ENCODE peak calls at places on chromosomes 5 and 9, in ten cellular contexts. Q is dermis blood vessel endothelial cell; K is hepatic stellate cell; V is lung; W is stimulated activated CD4-positive, alpha-beta T cell treated with anti-CD3 and anti-CD28 coated beads, Interleukin-2, amount 100 ng/mL, for 48 hours; D is naive B cell; T is activated CD4-positive, alpha-beta T cell treated with anti-CD3 and anti-CD28 coated beads, Interleukin-2, amount 50 U/mL, for 4 hours; E is IMR-90; J is C1 segment of cervical spinal cord; A is T-helper 22 cell. R is an unnamed sample.

GRCh38 chr9:134325096-134325812 is 1.0 kb upstream of the RXRA start:
- DNase-seq in K (peak), D (peak), T (peak), W (no peak), E (peak), V (peak), A (no peak), Q (peak), J (peak), R (no peak)

GRCh38 chr9:120694559-120694958 is 19.7 kb downstream of the MEGF9 start:
- DNase-seq in J (no peak), K (no peak), E (no peak), W (no peak), V (no peak), A (no peak), T (no peak), Q (no peak), D (no peak), R (no peak)

GRCh38 chr5:38541174-38541724 is 15.2 kb downstream of the LIFR start:
- DNase-seq in E (peak), D (no peak), Q (no peak), J (no peak), W (no peak), V (no peak), T (no peak), K (no peak), A (no peak), R (no peak)

GRCh38 chr5:106094836-106095235 is 1575.9 kb downstream of the EFNA5 start:
- DNase-seq in Q (no peak), V (no peak), K (no peak), J (no peak), E (peak), D (no peak), W (no peak), T (no peak), A (no peak), R (no peak)

GRCh38 chr9:73141282-73141681 is 10.4 kb upstream of the ANXA1 start:
- DNase-seq in J (no peak), A (no peak), T (no peak), W (no peak), K (no peak), D (no peak), Q (no peak), E (no peak), V (no peak), R (no peak)

GRCh38 chr5:171387970-171388815 is 544 bp downstream of the NPM1 start:
- DNase-seq in D (peak), V (peak), W (peak), K (peak), E (peak), A (peak), T (peak), Q (peak), J (peak), R (peak)

GRCh38 chr5:15929616-15930303 is 249.8 kb downstream of the MARCHF11 start:
- DNase-seq in A (no peak), W (no peak), T (no peak), D (no peak), V (no peak), E (peak), J (no peak), K (peak), Q (no peak), R (no peak)

GRCh38 chr9:123453904-123454321 is 97.9 kb downstream of the CRB2 start:
- DNase-seq in Q (no peak), V (no peak), K (no peak), W (no peak), J (peak), A (no peak), E (no peak), D (no peak), T (no peak), R (peak)

GRCh38 chr5:1931590-1932138 is 48.9 kb upstream of the IRX4 start:
- DNase-seq in A (no peak), W (no peak), D (no peak), K (no peak), T (no peak), J (no peak), Q (no peak), V (no peak), E (no peak), R (no peak)

GRCh38 chr5:54900906-54901725 is 84.3 kb downstream of the ESM1 start:
- DNase-seq in A (no peak), W (no peak), V (peak), D (no peak), J (no peak), T (no peak), K (peak), Q (no peak), E (peak), R (peak)

GRCh38 chr9:129464972-129465833 is 155.7 kb downstream of the C9orf50 start:
- DNase-seq in T (no peak), Q (no peak), A (no peak), W (no peak), D (no peak), K (peak), J (no peak), E (peak), V (no peak), R (no peak)

GRCh38 chr9:133356391-133357091 is at the start of the genes SURF1 and SURF2:
- DNase-seq in E (peak), W (peak), T (peak), V (peak), A (peak), J (peak), D (peak), K (peak), Q (peak), R (peak)

GRCh38 chr9:119873877-119874276 is 504.6 kb upstream of the BRINP1 start:
- DNase-seq in Q (no peak), A (no peak), W (no peak), D (no peak), J (no peak), V (no peak), E (no peak), T (no peak), K (no peak), R (no peak)

R was measured in lower leg skin.